ENCODE peak calls at places on chromosome 17, in five cellular contexts. L is HFF-Myc, P is nephron progenitor cell, N is HFFc6, Q is neural crest cell. J is an unnamed sample.

GRCh38 chr17:74712756-74713155 is at the start of gene CD300LF:
- DNase-seq in L (no peak), P (no peak), N (no peak), Q (no peak), J (no peak)

GRCh38 chr17:28047806-28048205 is 5.3 kb downstream of the NLK start:
- DNase-seq in L (no peak), P (no peak), N (no peak), Q (no peak), J (no peak)

GRCh38 chr17:76997981-76998531 is 129.9 kb downstream of the MGAT5B start:
- DNase-seq in L (no peak), P (no peak), N (no peak), Q (no peak), J (no peak)

GRCh38 chr17:40541060-40541872 is 24.0 kb downstream of the CCR7 start:
- DNase-seq in L (no peak), P (no peak), N (no peak), Q (no peak), J (no peak)

GRCh38 chr17:51427259-51428255 is 167.2 kb downstream of the UTP18 start:
- DNase-seq in L (no peak), P (no peak), N (no peak), Q (no peak), J (peak)

GRCh38 chr17:82603981-82604448 is 44.2 kb downstream of the WDR45B start:
- DNase-seq in L (no peak), P (no peak), N (no peak), Q (no peak), J (no peak)

GRCh38 chr17:19579867-19580565 is 46.4 kb downstream of the SLC47A1 start:
- DNase-seq in L (no peak), P (peak), N (no peak), Q (peak), J (peak)

GRCh38 chr17:75632428-75632827 is 806 bp upstream of the SMIM5 start:
- DNase-seq in L (no peak), P (no peak), N (no peak), Q (no peak), J (no peak)

GRCh38 chr17:73644145-73645049 is at the start of gene SDK2:
- DNase-seq in L (no peak), P (peak), N (no peak), Q (peak), J (peak)

GRCh38 chr17:14474591-14474990 is 173.7 kb downstream of the HS3ST3B1 start:
- DNase-seq in L (no peak), P (no peak), N (no peak), Q (no peak), J (no peak)

GRCh38 chr17:73533127-73533526 is 111.1 kb downstream of the SDK2 start:
- DNase-seq in L (no peak), P (no peak), N (no peak), Q (no peak), J (no peak)

GRCh38 chr17:19561697-19562318 is 28.2 kb downstream of the SLC47A1 start:
- DNase-seq in L (no peak), P (no peak), N (no peak), Q (no peak), J (no peak)

GRCh38 chr17:40687106-40687505 is 16.4 kb downstream of the KRT24 start:
- DNase-seq in L (no peak), P (no peak), N (no peak), Q (no peak), J (no peak)

GRCh38 chr17:81162491-81162890 is 2.8 kb upstream of the PVALEF start:
- DNase-seq in L (no peak), P (no peak), N (no peak), Q (no peak), J (no peak)

GRCh38 chr17:73589096-73589980 is 54.9 kb downstream of the SDK2 start:
- DNase-seq in L (no peak), P (no peak), N (no peak), Q (no peak), J (no peak)

GRCh38 chr17:79945591-79946255 is 89.9 kb downstream of the TBC1D16 start:
- DNase-seq in L (no peak), P (no peak), N (no peak), Q (no peak), J (no peak)

GRCh38 chr17:1256699-1257098 is 13.5 kb upstream of the BHLHA9 start:
- DNase-seq in L (no peak), P (no peak), N (no peak), Q (no peak), J (no peak)

GRCh38 chr17:40301315-40301714 is 7.7 kb upstream of the RARA start:
- DNase-seq in L (no peak), P (no peak), N (no peak), Q (no peak), J (no peak)

GRCh38 chr17:20965492-20965891 is 77.3 kb downstream of the USP22 start:
- DNase-seq in L (no peak), P (no peak), N (no peak), Q (no peak), J (no peak)

GRCh38 chr17:67055811-67056745 is 11.7 kb downstream of the CACNG1 start:
- DNase-seq in L (no peak), P (no peak), N (no peak), Q (no peak), J (no peak)

GRCh38 chr17:81127526-81128177 is 37.7 kb upstream of the PVALEF start:
- DNase-seq in L (no peak), P (no peak), N (no peak), Q (no peak), J (no peak)

GRCh38 chr17:55458977-55459376 is 37.3 kb upstream of the MMD start:
- DNase-seq in L (no peak), P (no peak), N (peak), Q (no peak), J (no peak)

GRCh38 chr17:81534157-81535006 is 6.2 kb downstream of the FSCN2 start:
- DNase-seq in L (no peak), P (no peak), N (no peak), Q (no peak), J (no peak)

GRCh38 chr17:81867952-81868673 is 3.0 kb downstream of the ARHGDIA start:
- DNase-seq in L (no peak), P (no peak), N (no peak), Q (no peak), J (no peak)

GRCh38 chr17:16304832-16305231 is 48.4 kb downstream of the CENPV start:
- DNase-seq in L (no peak), P (peak), N (no peak), Q (peak), J (peak)

GRCh38 chr17:47821031-47821423 is 567 bp downstream of the OSBPL7 start:
- DNase-seq in L (no peak), P (no peak), N (no peak), Q (no peak), J (no peak)

GRCh38 chr17:48486557-48486956 is 44.3 kb downstream of the HOXB1 start:
- DNase-seq in L (peak), P (no peak), N (peak), Q (no peak), J (no peak)

GRCh38 chr17:79919164-79919585 is 79.9 kb upstream of the CBX4 start:
- DNase-seq in L (no peak), P (no peak), N (no peak), Q (no peak), J (no peak)

GRCh38 chr17:61002316-61002736 is 324.7 kb downstream of the BCAS3 start:
- DNase-seq in L (peak), P (no peak), N (peak), Q (no peak), J (no peak)

GRCh38 chr17:48537316-48537715 is 6.5 kb upstream of the HOXB1 start:
- DNase-seq in L (no peak), P (no peak), N (no peak), Q (no peak), J (no peak)

GRCh38 chr17:42456223-42457106 is 2.2 kb upstream of the ATP6V0A1 start:
- DNase-seq in L (no peak), P (no peak), N (peak), Q (no peak), J (peak)

GRCh38 chr17:4492762-4493561 is 5.7 kb upstream of the SPNS2 start:
- DNase-seq in L (peak), P (peak), N (peak), Q (peak), J (peak)

GRCh38 chr17:76517638-76518038 is 16.4 kb upstream of the RHBDF2 start:
- DNase-seq in L (no peak), P (no peak), N (no peak), Q (no peak), J (no peak)

GRCh38 chr17:79295307-79295706 is 220.7 kb downstream of the ENGASE start:
- DNase-seq in L (no peak), P (no peak), N (no peak), Q (no peak), J (no peak)

GRCh38 chr17:11244781-11245180 is 3.8 kb downstream of the SHISA6 start:
- DNase-seq in L (no peak), P (peak), N (no peak), Q (no peak), J (no peak)

GRCh38 chr17:78753316-78754250 is 28.5 kb downstream of the CYTH1 start:
- DNase-seq in L (no peak), P (no peak), N (no peak), Q (no peak), J (no peak)

GRCh38 chr17:65797809-65798208 is 236.4 kb upstream of the AXIN2 start:
- DNase-seq in L (no peak), P (peak), N (no peak), Q (no peak), J (peak)

GRCh38 chr17:74874615-74875037 is 1.8 kb upstream of the FDXR start:
- DNase-seq in L (no peak), P (no peak), N (no peak), Q (no peak), J (no peak)

GRCh38 chr17:76558210-76559095 is 18.6 kb downstream of the PRCD start:
- DNase-seq in L (no peak), P (no peak), N (peak), Q (no peak), J (no peak)

DNA sequence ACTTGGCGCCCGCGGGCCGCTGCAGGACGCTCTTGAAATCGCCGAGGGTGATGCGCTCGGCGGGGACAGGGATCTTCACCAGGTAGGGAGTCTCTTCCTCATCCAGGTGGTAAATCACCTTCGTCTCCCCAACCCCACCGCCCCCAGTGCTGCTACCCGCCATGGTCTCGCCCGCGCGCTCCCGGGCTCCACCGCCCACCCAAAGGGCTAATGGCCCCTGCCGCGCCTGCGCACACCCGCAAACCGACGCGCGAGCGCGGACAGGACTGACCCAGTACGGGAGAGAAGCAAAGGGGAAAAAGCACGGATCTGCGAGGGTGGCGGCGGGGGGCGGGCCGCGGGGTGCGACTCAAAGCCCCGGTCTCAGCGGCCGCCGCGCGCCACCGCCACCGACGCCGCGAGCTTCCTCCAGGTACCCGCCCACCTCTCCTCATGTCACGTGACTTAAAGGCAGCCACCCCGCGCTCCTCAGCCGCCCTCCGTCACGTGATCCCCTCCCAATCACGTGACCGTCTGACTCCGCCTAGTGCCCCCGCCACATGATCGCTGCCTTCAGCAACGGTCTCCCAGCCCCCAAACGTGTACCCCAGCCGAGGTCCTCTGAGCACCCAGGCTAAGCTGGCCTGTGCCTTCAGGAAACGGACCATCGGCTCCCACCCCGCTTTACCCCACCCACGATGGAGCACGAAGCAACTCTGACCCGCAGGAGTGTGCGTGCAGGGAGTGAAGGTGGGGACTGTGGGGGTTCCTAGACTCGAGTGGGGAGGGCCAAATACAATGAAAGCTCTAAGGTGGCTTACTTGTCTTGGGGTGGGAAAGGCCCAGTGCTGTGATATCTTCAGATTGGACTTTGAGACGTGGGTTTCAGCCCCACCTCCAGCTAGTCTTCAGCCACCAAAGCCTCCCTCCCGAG is at the start of gene DVL2:
- DNase-seq in L (no peak), P (peak), N (peak), Q (peak), J (peak)
- TF ChIP-seq CTCF in L (no peak), P (no peak), N (no peak), Q (no peak), J (no peak)

GRCh38 chr17:68096111-68096510 is 60.6 kb downstream of the KPNA2 start:
- DNase-seq in L (no peak), P (no peak), N (no peak), Q (no peak), J (no peak)
- TF ChIP-seq CTCF in L (no peak), P (no peak), N (no peak), Q (no peak), J (no peak)

GRCh38 chr17:8629371-8630226 is 926 bp downstream of the MYH10 start:
- DNase-seq in L (no peak), P (peak), N (no peak), Q (peak), J (peak)

GRCh38 chr17:8630227-8630801 is at the start of gene MYH10:
- DNase-seq in L (no peak), P (no peak), N (no peak), Q (peak), J (no peak)

GRCh38 chr17:8631554-8631877 is 991 bp upstream of the MYH10 start:
- DNase-seq in L (no peak), P (no peak), N (no peak), Q (no peak), J (no peak)

GRCh38 chr17:8632087-8632486 is 1.6 kb upstream of the MYH10 start:
- DNase-seq in L (no peak), P (peak), N (no peak), Q (no peak), J (peak)

DNA sequence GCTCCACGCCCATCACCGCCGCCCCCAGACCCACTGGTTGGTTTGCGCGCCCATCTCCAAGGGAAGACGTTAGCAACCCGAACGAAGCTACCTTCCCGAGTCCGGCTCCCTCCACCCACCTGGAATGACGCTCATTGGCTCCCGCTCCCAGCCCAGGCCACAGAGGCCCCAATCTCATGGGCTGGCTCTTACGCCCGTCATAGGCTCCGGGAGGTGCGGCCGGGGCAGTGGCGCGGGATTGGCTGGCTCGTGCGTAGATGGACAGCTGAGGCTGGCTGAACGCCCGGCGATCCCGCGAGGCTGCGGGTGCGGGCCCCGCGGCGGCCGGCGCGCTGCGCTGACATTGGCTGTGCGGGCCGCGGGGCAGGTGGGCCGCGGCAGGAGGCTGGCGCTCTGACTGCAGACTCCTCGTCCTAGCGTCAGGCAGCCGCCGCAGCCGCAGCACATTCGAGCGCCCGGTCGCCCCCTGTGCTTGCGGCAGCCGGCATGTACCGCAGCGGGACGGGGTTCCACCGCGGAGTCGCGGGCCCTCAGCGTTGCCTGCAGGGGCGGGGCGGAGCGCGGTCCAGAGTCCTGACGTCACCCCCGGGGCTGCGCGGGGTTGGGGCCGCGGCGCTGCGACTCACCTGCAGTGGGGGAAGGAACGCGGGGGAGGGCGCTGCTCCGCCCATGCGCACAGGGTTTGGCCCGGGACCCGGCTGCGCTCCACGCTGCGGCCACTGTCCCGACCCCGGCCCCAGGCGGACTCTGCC is 453 bp upstream of the MYH10 start:
- DNase-seq in L (peak), P (peak), N (peak), Q (peak), J (peak)
- TF ChIP-seq CTCF in L (no peak), P (no peak), N (peak), Q (peak), J (peak)

DNA sequence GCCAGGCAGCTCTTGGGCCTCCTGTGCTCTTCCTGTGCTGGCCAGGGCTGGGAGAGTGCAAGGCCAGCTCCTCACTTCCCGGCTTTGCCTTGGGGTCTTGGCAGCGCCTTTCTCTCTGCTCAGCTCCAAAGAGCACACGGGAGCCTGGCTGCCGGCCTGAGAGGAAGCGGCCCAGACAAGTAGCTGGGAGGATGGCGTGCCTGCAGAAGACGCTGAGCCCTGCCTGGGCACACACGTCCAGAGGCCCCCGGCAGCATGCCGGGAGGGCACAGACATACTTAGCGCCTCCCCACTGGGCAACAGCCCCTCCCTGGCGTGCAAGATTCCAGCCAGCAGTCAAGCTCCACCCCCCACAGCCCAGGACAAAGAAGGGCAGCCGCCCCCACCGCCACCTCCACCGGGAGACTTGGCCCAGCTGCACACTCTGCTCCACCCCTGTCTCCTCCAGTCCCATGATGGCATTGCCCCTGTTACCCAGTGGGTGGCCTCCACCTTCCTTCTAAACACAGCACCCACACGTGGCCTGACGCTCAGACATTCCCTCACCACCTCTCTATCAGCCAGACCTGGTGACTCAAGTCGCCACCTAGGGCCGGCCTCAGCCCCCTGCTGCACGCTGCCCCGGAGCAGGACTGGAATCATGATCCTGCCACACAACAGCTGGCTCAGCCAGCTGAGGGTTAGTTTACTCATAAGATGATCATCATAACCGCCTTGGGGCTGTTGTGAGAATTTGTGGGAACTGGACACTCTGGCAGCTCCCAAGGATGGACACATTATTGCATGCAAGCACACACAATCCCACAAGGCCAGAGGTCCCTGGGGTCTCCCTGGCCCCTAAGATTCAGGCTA is 12.4 kb downstream of the SGCA start:
- DNase-seq in L (peak), P (peak), N (peak), Q (peak), J (peak)
- TF ChIP-seq CTCF in L (peak), P (peak), N (peak), Q (peak), J (peak)

GRCh38 chr17:32755045-32755805 is 121.7 kb downstream of the MYO1D start:
- DNase-seq in L (peak), P (no peak), N (peak), Q (no peak), J (no peak)
- TF ChIP-seq CTCF in L (peak), P (peak), N (peak), Q (peak), J (peak)

J was measured in endothelial cell.